ENCODE peak calls at places on chromosomes 5 and 9, in six cellular contexts. U, D, S, F, Z and V are unnamed samples. For H3K9me3, the result is how much of the 10 kb centered on the place peaks cover.

GRCh38 chr5:150789431-150789830 is 10.9 kb downstream of the SMIM3 start:
- DNase-seq in Z (no peak), S (no peak), D (no peak), U (no peak), F (no peak), V (no peak)

GRCh38 chr9:138033950-138034349 is 156.4 kb downstream of the CACNA1B start:
- DNase-seq in Z (no peak), U (no peak), D (no peak), S (no peak), F (no peak), V (no peak)

GRCh38 chr9:114163517-114163924 is 8.2 kb downstream of the COL27A1 start:
- DNase-seq in Z (peak), D (peak), U (peak), S (peak), F (peak), V (peak)

GRCh38 chr5:87853541-87853940 is 415.1 kb downstream of the TMEM161B start:
- DNase-seq in D (no peak), Z (no peak), U (no peak), F (no peak), S (no peak), V (no peak)

GRCh38 chr5:166086568-166086967 is 2204.9 kb upstream of the WWC1 start:
- DNase-seq in Z (no peak), F (no peak), D (no peak), S (no peak), U (no peak), V (no peak)

GRCh38 chr5:108654042-108654441 is 93.7 kb upstream of the FER start:
- DNase-seq in D (no peak), U (no peak), S (no peak), Z (no peak), F (no peak), V (no peak)

GRCh38 chr9:650362-650761 is 191.1 kb upstream of the DMRT1 start:
- DNase-seq in F (no peak), S (no peak), Z (no peak), U (no peak), D (no peak), V (no peak)

GRCh38 chr9:91803970-91804752 is 145.9 kb downstream of the ROR2 start:
- DNase-seq in U (no peak), Z (no peak), F (no peak), D (no peak), S (no peak), V (no peak)

GRCh38 chr9:99076483-99077171 is 28.3 kb upstream of the TGFBR1 start:
- DNase-seq in F (peak), Z (no peak), U (no peak), S (no peak), D (no peak), V (no peak)

GRCh38 chr5:75671506-75671905 is 45.7 kb downstream of the POC5 start:
- DNase-seq in Z (no peak), S (no peak), F (no peak), U (no peak), D (no peak), V (no peak)

GRCh38 chr9:81417299-81417675 is 272.1 kb downstream of the TLE1 start:
- DNase-seq in S (no peak), D (no peak), U (no peak), F (no peak), Z (no peak), V (no peak)

GRCh38 chr5:103466494-103466893 is 96.1 kb downstream of the NUDT12 start:
- DNase-seq in Z (no peak), F (peak), S (no peak), D (no peak), U (no peak), V (no peak)

GRCh38 chr5:96699186-96699820 is 37.1 kb downstream of the CAST start:
- DNase-seq in U (no peak), D (no peak), Z (no peak), S (no peak), F (no peak), V (no peak)

GRCh38 chr9:35164711-35165110 is 2.9 kb downstream of the UNC13B start:
- DNase-seq in Z (no peak), D (no peak), U (no peak), S (no peak), F (no peak), V (no peak)

GRCh38 chr9:134544388-134545212 is 97.0 kb upstream of the COL5A1 start:
- DNase-seq in F (no peak), U (no peak), Z (no peak), S (no peak), D (peak), V (peak)

GRCh38 chr5:159444441-159445082 is 114.3 kb upstream of the IL12B start:
- DNase-seq in F (peak), D (peak), U (no peak), Z (no peak), S (no peak), V (no peak)

GRCh38 chr5:146340260-146341081 is 1.8 kb downstream of the POU4F3 start:
- DNase-seq in D (peak), S (no peak), U (peak), Z (peak), F (peak), V (peak)

GRCh38 chr5:8363133-8363532 is 494.2 kb downstream of the MTRR start:
- DNase-seq in Z (no peak), S (no peak), D (no peak), U (no peak), F (no peak), V (no peak)

GRCh38 chr9:97316904-97317303 is 9.4 kb downstream of the CCDC180 start:
- DNase-seq in U (no peak), S (no peak), D (no peak), F (no peak), Z (no peak), V (no peak)

GRCh38 chr9:34991833-34992375 is 2.4 kb downstream of the DNAJB5 start:
- DNase-seq in S (no peak), D (peak), F (no peak), Z (peak), U (peak), V (peak)

GRCh38 chr5:103617090-103617489 is 54.5 kb upstream of the NUDT12 start:
- DNase-seq in F (no peak), D (no peak), S (no peak), Z (no peak), U (no peak), V (no peak)

DNA sequence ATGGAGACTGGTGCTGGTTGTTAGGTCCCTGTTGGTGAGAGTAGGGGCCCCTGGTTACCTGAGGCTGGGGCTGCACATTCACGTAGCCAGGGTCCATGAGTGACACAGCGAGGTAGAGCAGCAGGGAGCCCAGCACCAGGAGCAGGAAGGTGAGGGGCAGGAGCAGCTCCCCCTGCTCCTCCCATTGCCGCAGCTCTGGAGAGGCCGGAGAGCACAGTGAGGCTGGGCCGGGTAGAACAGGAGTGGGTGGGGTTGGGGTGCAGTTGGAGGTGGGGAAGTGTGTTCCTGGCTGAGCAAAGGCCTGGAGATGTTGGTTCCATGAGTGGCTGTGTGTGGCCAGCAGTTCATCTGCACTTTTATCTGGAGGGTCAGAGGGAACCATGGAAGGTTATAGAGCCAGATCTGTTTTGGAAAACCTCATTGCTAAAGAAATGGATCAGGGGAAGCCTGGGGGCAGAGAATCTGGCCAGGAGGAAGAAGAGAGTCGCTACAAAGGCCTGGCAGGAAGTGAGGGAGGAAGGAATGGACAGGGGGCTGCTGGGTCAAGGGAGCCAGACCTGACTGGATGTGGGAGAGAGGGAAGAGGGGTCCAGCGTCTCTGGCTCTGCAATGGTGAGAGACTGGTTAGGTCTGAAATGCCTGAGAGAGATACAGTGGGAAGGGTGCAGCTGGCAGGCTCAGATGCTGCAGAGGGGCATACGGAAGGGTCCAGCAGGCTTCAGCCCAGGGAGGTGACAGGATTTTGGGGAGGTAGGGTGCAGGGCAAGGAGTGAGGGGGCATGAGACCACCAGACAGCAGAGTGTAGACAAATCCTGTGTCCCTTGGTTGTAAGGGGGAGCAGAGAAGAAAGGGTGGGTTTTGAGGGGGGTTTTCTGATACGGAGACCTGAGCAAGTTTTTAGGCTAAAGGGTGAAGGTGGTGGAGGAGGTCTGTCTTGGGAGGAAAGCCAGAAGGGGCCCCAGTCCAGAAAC is 1.3 kb downstream of the ZDHHC12 start:
- DNase-seq in U (no peak), F (peak), D (no peak), S (no peak), Z (no peak), V (no peak)
- H3K4me3 ChIP-seq in U (no peak), F (peak), D (peak), S (no peak), Z (peak), V (no peak)

DNA sequence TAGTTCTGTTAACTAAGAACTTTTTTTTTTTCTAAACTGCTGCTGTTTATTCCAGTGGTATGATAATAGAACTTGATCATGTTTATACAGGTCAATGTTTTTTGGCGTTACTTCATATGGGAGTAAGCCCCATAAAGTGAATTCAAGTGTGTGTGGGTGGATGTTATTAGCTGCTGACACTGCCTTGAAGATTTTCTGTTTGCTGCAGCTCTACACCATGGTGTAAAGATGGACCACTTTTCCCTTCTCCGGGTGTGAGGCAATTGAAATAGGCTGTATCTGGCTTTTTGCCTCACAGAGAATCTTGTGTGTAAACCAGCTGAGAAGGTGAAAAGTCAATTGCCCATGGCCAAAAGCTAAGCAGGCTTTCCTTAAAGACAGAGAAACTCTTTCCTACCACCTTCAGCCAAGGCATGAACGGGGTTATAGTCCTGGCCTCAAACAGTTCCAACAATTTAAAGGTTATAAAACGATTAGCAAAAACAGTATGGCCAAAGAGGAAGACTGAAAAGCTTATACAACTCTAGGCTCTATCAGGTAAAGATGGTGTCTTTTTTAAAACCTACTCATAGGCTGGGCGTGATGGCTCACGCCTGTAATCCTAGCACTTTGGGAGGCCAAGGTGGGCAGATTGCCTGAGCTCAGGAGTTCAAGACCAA is 33.9 kb upstream of the ABCA1 start:
- DNase-seq in D (no peak), F (no peak), Z (no peak), U (no peak), S (no peak), V (no peak)
- H3K27ac ChIP-seq in D (no peak), F (no peak), Z (peak), U (no peak), S (no peak), V (no peak)

DNA sequence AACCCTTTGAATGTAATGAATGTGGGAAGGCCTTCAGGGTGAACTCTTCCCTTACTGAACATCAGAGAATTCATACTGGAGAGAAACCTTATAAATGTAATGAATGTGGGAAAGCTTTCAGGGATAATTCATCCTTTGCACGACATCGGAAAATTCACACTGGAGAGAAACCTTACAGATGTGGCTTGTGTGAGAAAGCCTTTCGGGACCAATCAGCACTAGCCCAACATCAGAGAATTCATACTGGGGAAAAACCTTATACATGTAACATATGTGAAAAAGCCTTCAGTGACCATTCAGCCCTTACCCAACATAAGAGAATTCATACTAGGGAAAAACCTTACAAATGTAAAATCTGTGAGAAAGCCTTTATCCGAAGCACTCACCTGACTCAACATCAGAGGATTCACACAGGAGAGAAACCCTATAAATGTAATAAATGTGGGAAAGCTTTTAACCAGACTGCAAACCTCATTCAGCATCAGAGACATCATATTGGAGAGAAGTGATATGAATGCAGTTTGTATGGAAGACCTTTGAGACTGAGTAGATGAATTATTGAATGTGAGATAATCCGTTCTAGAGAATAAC is 24.6 kb downstream of the ZNF454 start:
- DNase-seq in U (no peak), Z (no peak), S (no peak), D (no peak), F (no peak), V (no peak)
- H3K9me3 ChIP-seq in U (half or more), Z (half or more), S (half or more), D (half or more), F (under half), V (half or more)

GRCh38 chr9:106697799-106698591 is 165.0 kb upstream of the ZNF462 start:
- DNase-seq in Z (no peak), U (peak), S (peak), D (no peak), F (peak), V (peak)
- H3K4me3 ChIP-seq in Z (no peak), U (peak), S (peak), D (no peak), F (no peak), V (peak)

DNA sequence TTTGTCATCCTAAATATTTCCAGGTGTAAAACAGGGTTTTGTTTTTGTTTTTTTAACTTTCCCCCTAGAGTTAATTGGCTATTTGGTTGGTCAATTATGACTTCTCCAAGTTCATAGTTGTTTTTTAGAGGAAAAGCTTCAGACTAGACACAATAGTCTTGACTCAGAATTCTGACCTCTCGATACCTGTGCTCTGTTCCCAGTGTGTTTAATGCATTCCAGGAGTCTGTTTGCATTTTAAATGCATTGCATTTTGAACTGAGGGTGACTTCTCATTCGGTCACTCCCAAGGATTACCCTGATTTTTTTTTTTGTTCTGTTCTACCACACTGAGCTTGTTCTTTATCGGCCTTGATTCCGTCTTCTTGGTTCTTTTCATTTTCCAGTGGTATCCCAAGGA is 16.3 kb downstream of the ARHGEF28 start:
- DNase-seq in S (no peak), U (no peak), F (no peak), Z (no peak), D (peak), V (no peak)
- H3K27ac ChIP-seq in S (no peak), U (no peak), F (no peak), Z (no peak), D (no peak), V (no peak)